ENCODE peak calls at places on chromosomes 4 and X, in seven cellular contexts. One of them, this sample, is unnamed.

GRCh38 chr4:76989391-76990061 is 40.0 kb downstream of the SEPTIN11 start:
- DNase-seq in stimulated activated CD4-positive, alpha-beta T cell treated with anti-CD3 and anti-CD28 coated beads, Interleukin-12 subunit alpha, Interleukin-12 subunit beta, amount 100 ng/mL, for 4 hours: peak
- DNase-seq in fibroblast of lung: no peak
- DNase-seq in naive B cell: no peak
- DNase-seq in T-helper 17 cell: peak
- DNase-seq in ureter: no peak
- DNase-seq in H54: no peak
- DNase-seq in this sample: no peak

GRCh38 chrX:107601326-107601725 is 27.0 kb upstream of the PRPS1 start:
- DNase-seq in stimulated activated CD4-positive, alpha-beta T cell treated with anti-CD3 and anti-CD28 coated beads, Interleukin-12 subunit alpha, Interleukin-12 subunit beta, amount 100 ng/mL, for 4 hours: no peak
- DNase-seq in fibroblast of lung: no peak
- DNase-seq in naive B cell: no peak
- DNase-seq in T-helper 17 cell: no peak
- DNase-seq in ureter: no peak
- DNase-seq in H54: no peak
- DNase-seq in this sample: no peak

GRCh38 chr4:139933541-139933940 is 220.4 kb downstream of the MAML3 start:
- DNase-seq in stimulated activated CD4-positive, alpha-beta T cell treated with anti-CD3 and anti-CD28 coated beads, Interleukin-12 subunit alpha, Interleukin-12 subunit beta, amount 100 ng/mL, for 4 hours: no peak
- DNase-seq in fibroblast of lung: no peak
- DNase-seq in naive B cell: no peak
- DNase-seq in T-helper 17 cell: no peak
- DNase-seq in ureter: no peak
- DNase-seq in H54: no peak
- DNase-seq in this sample: no peak

GRCh38 chr4:26061248-26061986 is 147.4 kb downstream of the SMIM20 start:
- DNase-seq in stimulated activated CD4-positive, alpha-beta T cell treated with anti-CD3 and anti-CD28 coated beads, Interleukin-12 subunit alpha, Interleukin-12 subunit beta, amount 100 ng/mL, for 4 hours: no peak
- DNase-seq in fibroblast of lung: peak
- DNase-seq in naive B cell: no peak
- DNase-seq in T-helper 17 cell: no peak
- DNase-seq in ureter: no peak
- DNase-seq in H54: peak
- DNase-seq in this sample: no peak

GRCh38 chr4:2789801-2790582 is 2.9 kb upstream of the SH3BP2 start:
- DNase-seq in stimulated activated CD4-positive, alpha-beta T cell treated with anti-CD3 and anti-CD28 coated beads, Interleukin-12 subunit alpha, Interleukin-12 subunit beta, amount 100 ng/mL, for 4 hours: no peak
- DNase-seq in fibroblast of lung: no peak
- DNase-seq in naive B cell: no peak
- DNase-seq in T-helper 17 cell: no peak
- DNase-seq in ureter: no peak
- DNase-seq in H54: no peak
- DNase-seq in this sample: no peak

GRCh38 chr4:39555472-39555871 is 28.2 kb upstream of the UGDH start:
- DNase-seq in stimulated activated CD4-positive, alpha-beta T cell treated with anti-CD3 and anti-CD28 coated beads, Interleukin-12 subunit alpha, Interleukin-12 subunit beta, amount 100 ng/mL, for 4 hours: no peak
- DNase-seq in fibroblast of lung: no peak
- DNase-seq in naive B cell: no peak
- DNase-seq in T-helper 17 cell: no peak
- DNase-seq in ureter: no peak
- DNase-seq in H54: no peak
- DNase-seq in this sample: no peak

GRCh38 chrX:18098704-18099103 is 122.0 kb downstream of the BEND2 start:
- DNase-seq in stimulated activated CD4-positive, alpha-beta T cell treated with anti-CD3 and anti-CD28 coated beads, Interleukin-12 subunit alpha, Interleukin-12 subunit beta, amount 100 ng/mL, for 4 hours: no peak
- DNase-seq in fibroblast of lung: no peak
- DNase-seq in naive B cell: no peak
- DNase-seq in T-helper 17 cell: no peak
- DNase-seq in ureter: no peak
- DNase-seq in H54: no peak
- DNase-seq in this sample: no peak

GRCh38 chrX:91080822-91081221 is 353.8 kb upstream of the PABPC5 start:
- DNase-seq in stimulated activated CD4-positive, alpha-beta T cell treated with anti-CD3 and anti-CD28 coated beads, Interleukin-12 subunit alpha, Interleukin-12 subunit beta, amount 100 ng/mL, for 4 hours: no peak
- DNase-seq in fibroblast of lung: no peak
- DNase-seq in naive B cell: no peak
- DNase-seq in T-helper 17 cell: no peak
- DNase-seq in ureter: no peak
- DNase-seq in H54: no peak
- DNase-seq in this sample: no peak

GRCh38 chr4:7964890-7965662 is 25.4 kb upstream of the AFAP1 start:
- DNase-seq in stimulated activated CD4-positive, alpha-beta T cell treated with anti-CD3 and anti-CD28 coated beads, Interleukin-12 subunit alpha, Interleukin-12 subunit beta, amount 100 ng/mL, for 4 hours: peak
- DNase-seq in fibroblast of lung: peak
- DNase-seq in naive B cell: no peak
- DNase-seq in T-helper 17 cell: no peak
- DNase-seq in ureter: peak
- DNase-seq in H54: no peak
- DNase-seq in this sample: no peak

GRCh38 chr4:146545102-146545501 is 23.4 kb upstream of the SLC10A7 start:
- DNase-seq in stimulated activated CD4-positive, alpha-beta T cell treated with anti-CD3 and anti-CD28 coated beads, Interleukin-12 subunit alpha, Interleukin-12 subunit beta, amount 100 ng/mL, for 4 hours: no peak
- DNase-seq in fibroblast of lung: peak
- DNase-seq in naive B cell: no peak
- DNase-seq in T-helper 17 cell: no peak
- DNase-seq in ureter: no peak
- DNase-seq in H54: no peak
- DNase-seq in this sample: peak

GRCh38 chrX:140701480-140701879 is 8.1 kb upstream of the LINC00632 start:
- DNase-seq in stimulated activated CD4-positive, alpha-beta T cell treated with anti-CD3 and anti-CD28 coated beads, Interleukin-12 subunit alpha, Interleukin-12 subunit beta, amount 100 ng/mL, for 4 hours: no peak
- DNase-seq in fibroblast of lung: peak
- DNase-seq in naive B cell: no peak
- DNase-seq in T-helper 17 cell: no peak
- DNase-seq in ureter: no peak
- DNase-seq in H54: no peak
- DNase-seq in this sample: no peak

GRCh38 chr4:142091691-142092182 is 455.4 kb downstream of the IL15 start:
- DNase-seq in stimulated activated CD4-positive, alpha-beta T cell treated with anti-CD3 and anti-CD28 coated beads, Interleukin-12 subunit alpha, Interleukin-12 subunit beta, amount 100 ng/mL, for 4 hours: no peak
- DNase-seq in fibroblast of lung: peak
- DNase-seq in naive B cell: no peak
- DNase-seq in T-helper 17 cell: no peak
- DNase-seq in ureter: no peak
- DNase-seq in H54: no peak
- DNase-seq in this sample: peak

GRCh38 chrX:19879181-19879580 is 8.2 kb downstream of the SH3KBP1 start:
- DNase-seq in stimulated activated CD4-positive, alpha-beta T cell treated with anti-CD3 and anti-CD28 coated beads, Interleukin-12 subunit alpha, Interleukin-12 subunit beta, amount 100 ng/mL, for 4 hours: no peak
- DNase-seq in fibroblast of lung: no peak
- DNase-seq in naive B cell: no peak
- DNase-seq in T-helper 17 cell: no peak
- DNase-seq in ureter: no peak
- DNase-seq in H54: no peak
- DNase-seq in this sample: no peak

This sample was measured in foreskin fibroblast.